ENCODE peak calls at places on chromosomes 12 and 14, in six cellular contexts. O is substantia nigra, F is neuronal stem cell, W is H4, Z is HTR-8/SVneo, Q is adrenal gland. A is an unnamed sample.

GRCh38 chr12:14836336-14837210 is 6.8 kb downstream of the ART4 start:
- DNase-seq in Q (peak), F (no peak), Z (peak), O (no peak), W (peak), A (no peak)

GRCh38 chr12:124940393-124941169 is 26.1 kb upstream of the UBC start:
- DNase-seq in Z (peak), W (peak), Q (peak), O (no peak), F (peak), A (peak)

GRCh38 chr14:103730490-103731035 is 15.0 kb downstream of the ZFYVE21 start:
- DNase-seq in F (no peak), Z (no peak), W (no peak), Q (peak), O (no peak), A (no peak)

GRCh38 chr14:85241022-85241880 is 288.7 kb upstream of the FLRT2 start:
- DNase-seq in Q (no peak), W (peak), O (no peak), Z (no peak), F (peak), A (peak)

GRCh38 chr14:104600805-104601204 is 3.8 kb downstream of the TMEM179 start:
- DNase-seq in F (no peak), W (no peak), O (no peak), Q (peak), Z (no peak), A (no peak)

GRCh38 chr12:108729612-108730336 is 1.5 kb downstream of the CORO1C start:
- DNase-seq in Z (no peak), W (peak), F (peak), O (no peak), Q (no peak), A (peak)

GRCh38 chr12:16506394-16506793 is 99.6 kb downstream of the LMO3 start:
- DNase-seq in W (no peak), Q (no peak), O (no peak), F (no peak), Z (no peak), A (no peak)

GRCh38 chr14:26839481-26839880 is 241.6 kb upstream of the NOVA1 start:
- DNase-seq in W (no peak), F (no peak), Q (no peak), O (no peak), Z (no peak), A (no peak)

GRCh38 chr14:101070540-101071492 is 167.3 kb upstream of the RTL1 start:
- DNase-seq in F (no peak), W (no peak), Q (peak), O (no peak), Z (no peak), A (no peak)

GRCh38 chr12:114649585-114649984 is 34.4 kb downstream of the TBX3 start:
- DNase-seq in W (no peak), Q (no peak), O (no peak), Z (no peak), F (no peak), A (no peak)

GRCh38 chr14:68628605-68629310 is 164.1 kb downstream of the ZFP36L1 start:
- DNase-seq in F (no peak), Z (no peak), Q (no peak), W (no peak), O (no peak), A (peak)

GRCh38 chr12:105409881-105410471 is 79.5 kb downstream of the C12orf75 start:
- DNase-seq in W (peak), O (no peak), F (no peak), Q (peak), Z (peak), A (peak)

GRCh38 chr14:32327255-32327961 is 1.7 kb upstream of the AKAP6 start:
- DNase-seq in Q (no peak), O (no peak), W (no peak), Z (no peak), F (no peak), A (peak)

GRCh38 chr14:32618991-32619390 is 289.9 kb downstream of the AKAP6 start:
- DNase-seq in W (peak), Z (no peak), O (no peak), Q (no peak), F (no peak), A (no peak)

GRCh38 chr12:132392389-132393244 is 63.2 kb upstream of the GALNT9 start:
- DNase-seq in O (no peak), Z (no peak), F (no peak), W (no peak), Q (no peak), A (no peak)

GRCh38 chr14:74980746-74981661 is 21.7 kb upstream of the EIF2B2 start:
- DNase-seq in O (no peak), F (peak), Q (no peak), W (peak), Z (peak), A (peak)

GRCh38 chr14:98382662-98383061 is 889.3 kb downstream of the BCL11B start:
- DNase-seq in F (no peak), Z (no peak), W (no peak), O (no peak), Q (no peak), A (no peak)

GRCh38 chr14:98931911-98932310 is 340.1 kb downstream of the BCL11B start:
- DNase-seq in W (no peak), Q (no peak), F (no peak), O (no peak), Z (no peak), A (peak)

GRCh38 chr12:65742481-65742971 is 81.8 kb upstream of the HMGA2 start:
- DNase-seq in W (no peak), Z (no peak), F (peak), Q (no peak), O (no peak), A (no peak)

GRCh38 chr14:81162941-81163340 is 57.8 kb downstream of the GTF2A1 start:
- DNase-seq in Q (peak), O (no peak), Z (no peak), W (no peak), F (no peak), A (no peak)

GRCh38 chr12:6550294-6551062 is 5.4 kb downstream of the IFFO1 start:
- DNase-seq in Q (no peak), Z (no peak), O (peak), W (no peak), F (no peak), A (no peak)

GRCh38 chr14:50036637-50037036 is 79.7 kb downstream of the VCPKMT start:
- DNase-seq in F (no peak), W (no peak), O (no peak), Z (no peak), Q (no peak), A (no peak)

GRCh38 chr12:6332459-6332858 is 9.4 kb downstream of the TNFRSF1A start:
- DNase-seq in W (no peak), O (no peak), F (no peak), Q (no peak), Z (peak), A (no peak)

GRCh38 chr14:73476451-73476905 is 14.3 kb upstream of the RIOX1 start:
- DNase-seq in W (no peak), F (no peak), Z (no peak), Q (no peak), O (no peak), A (no peak)

A was measured in retina.